ENCODE peak calls at places on chromosomes 7 and 10, in six cellular contexts. B is fibroblast of pulmonary artery; E is CD8-positive, alpha-beta memory T cell; U is psoas muscle; R is colonic mucosa; X is DND-41. L is an unnamed sample.

GRCh38 chr10:4082851-4083250 is 297.8 kb upstream of the KLF6 start:
- DNase-seq in X (no peak), U (no peak), B (peak), R (no peak), E (no peak), L (no peak)

GRCh38 chr7:148672041-148672440 is 26.7 kb upstream of the CUL1 start:
- DNase-seq in U (no peak), E (no peak), X (peak), B (no peak), R (no peak), L (peak)

GRCh38 chr7:151793991-151794507 is 82.9 kb downstream of the PRKAG2 start:
- DNase-seq in X (no peak), U (peak), E (no peak), R (no peak), B (no peak), L (no peak)

GRCh38 chr7:77979219-77979618 is 180.6 kb downstream of the PHTF2 start:
- DNase-seq in R (no peak), B (peak), U (no peak), E (no peak), X (no peak), L (no peak)

GRCh38 chr10:26483554-26483953 is 45.4 kb downstream of the APBB1IP start:
- DNase-seq in B (no peak), U (no peak), R (no peak), X (no peak), E (no peak), L (no peak)

GRCh38 chr10:36606234-36606839 is 519.1 kb upstream of the ANKRD30A start:
- DNase-seq in U (no peak), E (no peak), B (peak), R (no peak), X (no peak), L (no peak)

GRCh38 chr7:106820321-106821217 is 44.5 kb upstream of the PIK3CG start:
- DNase-seq in U (no peak), E (no peak), B (no peak), R (no peak), X (no peak), L (no peak)

GRCh38 chr7:45151967-45152366 is 5.6 kb upstream of the RAMP3 start:
- DNase-seq in E (peak), R (no peak), B (no peak), U (peak), X (no peak), L (no peak)

GRCh38 chr7:106048621-106049020 is 63.5 kb downstream of the SYPL1 start:
- DNase-seq in R (no peak), B (no peak), U (no peak), E (no peak), X (no peak), L (no peak)

GRCh38 chr10:28790146-28790545 is 112.8 kb downstream of the BAMBI start:
- DNase-seq in R (no peak), B (no peak), X (no peak), E (no peak), U (no peak), L (no peak)

GRCh38 chr7:32347244-32347828 is 142.8 kb downstream of the LSM5 start:
- DNase-seq in R (peak), E (no peak), X (peak), U (no peak), B (peak), L (peak)

GRCh38 chr7:2928256-2928612 is 84.1 kb upstream of the GNA12 start:
- DNase-seq in X (no peak), E (peak), B (no peak), U (no peak), R (no peak), L (no peak)

GRCh38 chr7:2974093-2974819 is 69.4 kb downstream of the CARD11 start:
- DNase-seq in R (no peak), X (no peak), U (no peak), B (no peak), E (no peak), L (no peak)

GRCh38 chr10:30488319-30488718 is 54.3 kb downstream of the MAP3K8 start:
- DNase-seq in B (no peak), X (no peak), E (no peak), U (no peak), R (no peak), L (no peak)

GRCh38 chr7:102119925-102120324 is 166.7 kb upstream of the SH2B2 start:
- DNase-seq in E (no peak), B (no peak), U (no peak), X (no peak), R (no peak), L (no peak)

GRCh38 chr7:26993816-26994810 is 101.7 kb downstream of the HOXA1 start:
- DNase-seq in X (no peak), U (no peak), B (peak), R (no peak), E (no peak), L (no peak)

GRCh38 chr7:11082552-11083213 is 109.0 kb downstream of the PHF14 start:
- DNase-seq in U (no peak), E (no peak), R (no peak), B (peak), X (no peak), L (no peak)

GRCh38 chr10:3452683-3453388 is 280.3 kb upstream of the PITRM1 start:
- DNase-seq in E (no peak), X (no peak), U (no peak), B (peak), R (peak), L (no peak)

GRCh38 chr7:98354511-98355249 is 46.2 kb downstream of the BAIAP2L1 start:
- DNase-seq in R (peak), E (no peak), U (no peak), X (no peak), B (peak), L (no peak)

GRCh38 chr7:120973849-120974248 is 14.7 kb upstream of the CPED1 start:
- DNase-seq in R (no peak), X (no peak), U (no peak), E (no peak), B (no peak), L (no peak)

GRCh38 chr10:80477813-80478212 is 23.7 kb downstream of the TSPAN14 start:
- DNase-seq in R (no peak), U (no peak), B (peak), X (no peak), E (no peak), L (no peak)

GRCh38 chr7:17055596-17055995 is 173.8 kb upstream of the AGR3 start:
- DNase-seq in X (no peak), R (no peak), U (no peak), B (no peak), E (no peak), L (no peak)

GRCh38 chr7:100773491-100773890 is 40.1 kb downstream of the ZAN start:
- DNase-seq in B (no peak), U (no peak), E (no peak), X (no peak), R (no peak), L (no peak)

DNA sequence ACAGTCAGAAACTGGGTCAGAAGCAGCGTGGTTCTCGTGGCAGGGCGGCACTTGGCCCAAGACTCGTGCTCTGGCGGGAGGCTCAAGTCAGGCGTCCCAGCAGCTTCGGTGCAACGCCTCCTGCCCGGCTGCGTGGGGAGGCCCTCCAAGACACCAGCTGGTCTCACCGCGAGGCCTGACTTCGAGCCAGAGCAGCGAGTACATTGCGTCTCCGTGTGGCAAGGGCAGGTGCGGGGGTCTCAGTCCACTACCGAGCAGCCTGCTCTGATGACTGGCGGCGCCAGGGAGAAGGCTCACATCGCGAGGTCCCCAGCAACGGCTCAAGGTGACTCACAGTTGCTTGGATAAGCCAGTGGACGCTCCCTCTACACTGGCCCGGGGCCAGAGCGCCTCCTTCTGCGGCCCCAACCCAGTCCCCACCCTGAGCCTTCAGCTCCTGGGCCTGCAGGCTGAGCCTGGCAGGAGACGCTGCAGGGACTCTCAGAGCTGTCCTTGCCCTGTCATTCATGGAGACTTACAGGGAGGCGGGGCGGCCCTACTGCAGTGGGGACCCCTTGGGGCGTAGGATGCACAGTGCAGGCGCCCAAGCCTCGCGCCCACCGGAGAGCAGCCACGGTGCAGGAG is 41.9 kb upstream of the PRKAR1B start:
- DNase-seq in B (peak), R (no peak), E (no peak), U (peak), X (peak), L (no peak)
- H3K4me3 ChIP-seq in B (no peak), R (no peak), E (no peak), U (peak), X (no peak), L (no peak)

GRCh38 chr7:41942468-41943097 is 239.7 kb upstream of the INHBA start:
- DNase-seq in X (no peak), E (no peak), B (peak), U (no peak), R (peak), L (no peak)
- H3K4me3 ChIP-seq in X (no peak), E (no peak), B (peak), U (no peak), R (peak), L (no peak)

GRCh38 chr7:48096273-48096672 is 7.2 kb downstream of the UPP1 start:
- DNase-seq in U (no peak), E (no peak), R (no peak), B (no peak), X (no peak), L (no peak)
- H3K4me3 ChIP-seq in U (no peak), E (no peak), R (no peak), B (no peak), X (no peak), L (no peak)

DNA sequence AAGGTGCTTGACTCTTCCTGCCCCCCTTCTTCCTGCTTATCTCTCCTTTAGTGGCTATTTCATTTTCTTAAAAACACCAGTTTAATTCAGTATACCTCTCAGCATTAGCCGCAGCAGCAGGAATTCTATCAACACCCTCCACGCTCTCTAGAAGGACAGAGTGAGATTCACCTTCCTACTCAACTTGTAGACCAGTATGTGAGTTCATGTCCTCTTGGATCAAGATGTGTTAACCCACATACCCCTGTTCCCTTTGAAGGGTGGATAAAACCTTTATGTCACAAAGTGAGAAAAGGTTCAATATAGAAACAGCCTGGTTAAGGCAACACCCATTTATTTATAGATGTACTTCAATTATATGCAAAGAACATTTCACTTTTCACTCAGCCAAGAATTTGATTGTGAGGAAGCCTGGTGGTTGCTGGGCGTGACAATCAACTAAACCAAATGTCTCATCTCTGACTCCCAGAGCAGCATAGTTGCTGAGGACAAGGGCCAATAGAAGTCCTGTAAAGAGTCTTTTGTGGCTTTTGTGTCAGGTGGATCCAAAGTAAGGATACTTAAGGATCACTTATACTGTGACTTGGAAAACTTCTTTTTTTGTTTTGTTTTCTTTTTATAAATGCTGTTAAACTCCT is 617.1 kb downstream of the SORCS3 start:
- DNase-seq in X (no peak), B (no peak), E (no peak), U (no peak), R (no peak), L (no peak)
- H3K4me3 ChIP-seq in X (no peak), B (no peak), E (no peak), U (no peak), R (no peak), L (no peak)

DNA sequence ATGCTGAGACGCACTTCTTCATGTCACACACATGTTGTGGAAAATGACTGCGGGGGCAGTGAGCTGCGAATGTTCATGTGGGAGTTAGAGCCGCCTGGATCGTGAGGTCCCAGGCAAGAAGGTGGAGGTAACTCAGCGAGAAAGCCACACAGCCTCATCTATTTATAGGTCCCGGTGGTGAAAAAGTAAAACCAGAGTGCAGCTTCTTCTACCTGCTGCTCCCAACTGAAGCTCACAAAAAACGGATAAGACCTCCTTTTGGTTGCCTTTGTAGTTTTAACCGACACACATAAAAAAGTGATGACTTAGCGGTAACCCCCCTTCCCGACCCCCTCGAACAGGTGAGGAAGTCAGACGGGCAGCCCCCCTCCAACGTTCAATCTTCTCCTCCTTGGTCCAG is 276.9 kb downstream of the GATA3 start:
- DNase-seq in B (no peak), R (no peak), E (peak), X (peak), U (no peak), L (peak)
- H3K4me3 ChIP-seq in B (no peak), R (no peak), E (peak), X (peak), U (no peak), L (peak)

GRCh38 chr7:35241884-35242283 is 12.0 kb downstream of the TBX20 start:
- DNase-seq in X (no peak), B (no peak), R (no peak), E (no peak), U (no peak), L (no peak)
- H3K4me3 ChIP-seq in X (no peak), B (no peak), R (no peak), E (no peak), U (no peak), L (no peak)

GRCh38 chr7:18144171-18144570 is 116.5 kb upstream of the PRPS1L1 start:
- DNase-seq in B (no peak), U (no peak), E (no peak), X (no peak), R (no peak), L (no peak)
- H3K4me3 ChIP-seq in B (no peak), U (no peak), E (no peak), X (no peak), R (no peak), L (no peak)

L was measured in Jurkat, Clone E6-1.